ENCODE peak calls at places on chromosomes 6 and 20, in four cellular contexts. Q is adipocyte, A is fibroblast of lung, T is endodermal cell. Y is an unnamed sample.

GRCh38 chr6:69865126-69865525 is 1.2 kb upstream of the COL19A1 start:
- DNase-seq in Q (peak), A (peak), T (no peak), Y (no peak)

GRCh38 chr20:46308258-46309157 is at the start of gene CDH22:
- DNase-seq in Q (peak), A (peak), T (peak), Y (peak)

GRCh38 chr6:1127597-1128288 is 184.2 kb upstream of the FOXQ1 start:
- DNase-seq in Q (no peak), A (no peak), T (no peak), Y (no peak)

GRCh38 chr6:136326038-136326561 is 36.5 kb upstream of the BCLAF1 start:
- DNase-seq in Q (peak), A (peak), T (no peak), Y (peak)

GRCh38 chr6:43302126-43302525 is 4.1 kb downstream of the SLC22A7 start:
- DNase-seq in Q (no peak), A (no peak), T (no peak), Y (no peak)

GRCh38 chr20:32285621-32286334 is 8.3 kb downstream of the KIF3B start:
- DNase-seq in Q (peak), A (peak), T (no peak), Y (peak)

GRCh38 chr6:38024908-38025307 is 205.4 kb downstream of the ZFAND3 start:
- DNase-seq in Q (peak), A (no peak), T (no peak), Y (no peak)

GRCh38 chr20:22410556-22411130 is 173.7 kb downstream of the FOXA2 start:
- DNase-seq in Q (no peak), A (no peak), T (no peak), Y (no peak)

GRCh38 chr6:116005508-116005855 is 55.2 kb downstream of the FRK start:
- DNase-seq in Q (peak), A (peak), T (no peak), Y (no peak)

GRCh38 chr6:156839591-156840001 is 62.4 kb downstream of the ARID1B start:
- DNase-seq in Q (no peak), A (peak), T (no peak), Y (no peak)

GRCh38 chr6:35489995-35490791 is 6.7 kb downstream of the TEAD3 start:
- DNase-seq in Q (peak), A (peak), T (peak), Y (peak)

GRCh38 chr20:4951299-4951698 is 50.0 kb downstream of the SLC23A2 start:
- DNase-seq in Q (peak), A (peak), T (no peak), Y (no peak)

GRCh38 chr20:1163653-1164052 is 21.1 kb downstream of the TMEM74B start:
- DNase-seq in Q (no peak), A (no peak), T (peak), Y (peak)
- H3K9ac ChIP-seq in Q (no peak), A (no peak), T (no peak), Y (no peak)

GRCh38 chr20:37333130-37333847 is 12.7 kb upstream of the SRC start:
- DNase-seq in Q (no peak), A (no peak), T (no peak), Y (no peak)

GRCh38 chr20:37333848-37334318 is 12.1 kb upstream of the SRC start:
- DNase-seq in Q (no peak), A (no peak), T (no peak), Y (no peak)

GRCh38 chr20:37329481-37330165 is 16.3 kb upstream of the SRC start:
- DNase-seq in Q (no peak), A (no peak), T (no peak), Y (no peak)

GRCh38 chr20:37330316-37330715 is 15.6 kb upstream of the SRC start:
- DNase-seq in Q (no peak), A (no peak), T (no peak), Y (no peak)

DNA sequence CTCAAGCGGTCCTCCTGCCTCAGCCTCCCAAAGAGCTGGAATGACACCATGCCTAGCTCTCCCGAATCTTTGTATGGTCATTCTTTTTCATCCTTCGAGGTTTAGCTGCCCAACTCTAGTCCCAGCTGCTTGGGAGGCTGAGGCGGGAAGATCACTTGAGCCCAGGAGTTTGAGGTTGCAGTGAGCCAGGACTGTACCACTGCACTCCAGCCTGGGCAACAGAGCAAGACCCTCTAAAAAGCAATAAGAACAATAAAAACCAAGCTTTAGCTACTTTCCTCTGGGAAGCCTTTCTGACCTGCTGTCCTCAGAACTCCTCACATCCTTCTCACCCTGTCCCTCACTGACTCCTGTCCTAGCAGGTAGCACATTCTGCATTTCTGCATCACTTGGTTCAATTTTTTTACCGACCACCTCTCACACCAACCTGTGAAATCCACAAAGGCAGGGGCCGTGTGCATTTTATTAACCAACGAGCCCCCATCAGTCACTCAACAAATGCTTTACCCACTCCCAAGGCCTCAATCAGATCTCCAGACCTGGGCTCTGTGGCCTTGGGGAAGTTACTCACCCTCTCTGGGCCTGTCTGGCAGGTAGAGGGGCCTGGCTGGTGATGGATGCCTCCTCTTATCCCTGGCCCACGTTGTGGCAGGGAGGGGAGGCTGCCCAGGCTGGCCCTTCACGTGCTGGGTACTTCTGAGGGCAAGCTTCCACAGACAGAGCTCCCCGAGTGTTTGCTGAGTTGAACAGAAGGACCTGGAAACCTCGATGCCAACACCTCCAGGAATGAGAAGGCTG is 14.7 kb upstream of the SRC start:
- DNase-seq in Q (no peak), A (no peak), T (no peak), Y (no peak)
- H3K9ac ChIP-seq in Q (no peak), A (no peak), T (no peak), Y (peak)

GRCh38 chr6:56091159-56091869 is 156.1 kb downstream of the COL21A1 start:
- DNase-seq in Q (peak), A (peak), T (no peak), Y (peak)
- H3K9ac ChIP-seq in Q (peak), A (no peak), T (no peak), Y (no peak)

GRCh38 chr6:29977425-29977727 is 35.0 kb downstream of the HLA-A start:
- DNase-seq in Q (no peak), A (no peak), T (no peak), Y (no peak)

GRCh38 chr6:29975561-29975907 is 33.2 kb downstream of the HLA-A start:
- DNase-seq in Q (no peak), A (no peak), T (no peak), Y (no peak)

GRCh38 chr6:29974901-29975560 is 32.7 kb downstream of the HLA-A start:
- DNase-seq in Q (no peak), A (no peak), T (peak), Y (no peak)

GRCh38 chr6:29976253-29976587 is 33.9 kb downstream of the HLA-A start:
- DNase-seq in Q (peak), A (no peak), T (no peak), Y (no peak)

GRCh38 chr6:29976588-29977424 is 34.5 kb downstream of the HLA-A start:
- DNase-seq in Q (peak), A (peak), T (peak), Y (peak)
- H3K9ac ChIP-seq in Q (peak), A (peak), T (peak), Y (no peak)

DNA sequence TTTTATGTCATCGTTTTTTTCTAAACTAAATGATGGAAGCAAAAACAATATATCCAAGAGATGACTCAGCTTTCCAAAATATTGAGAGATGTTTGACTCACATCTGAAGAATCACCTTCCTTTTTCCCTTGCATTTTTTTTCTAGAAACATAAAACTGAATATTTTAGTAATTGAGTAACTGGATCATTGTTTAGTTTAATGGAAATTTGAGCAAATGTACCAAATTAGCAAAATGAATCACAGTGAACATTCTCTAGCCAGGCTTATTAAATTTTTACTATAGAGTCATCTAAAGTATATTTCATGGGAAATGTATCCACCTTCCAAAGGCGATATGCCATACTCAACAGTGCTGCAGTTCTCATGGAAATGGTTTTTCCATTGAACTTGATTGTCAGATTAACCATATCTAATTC is 145.5 kb downstream of the TENT5A start:
- DNase-seq in Q (peak), A (peak), T (no peak), Y (no peak)
- H3K9ac ChIP-seq in Q (no peak), A (no peak), T (no peak), Y (no peak)

GRCh38 chr6:13526718-13527668 is 39.6 kb upstream of the GFOD1 start:
- DNase-seq in Q (no peak), A (no peak), T (no peak), Y (peak)
- H3K9ac ChIP-seq in Q (no peak), A (no peak), T (no peak), Y (no peak)

Y was measured in trophoblast cell.